ENCODE peak calls at places on chromosomes 7 and 10, in five cellular contexts. Y is astrocyte, B is AG09309, T is brain microvascular endothelial cell, D is A549. G is an unnamed sample.

GRCh38 chr7:112080974-112081373 is 125.2 kb downstream of the DOCK4 start:
- DNase-seq in T (peak; percentile 90), Y (peak; percentile 42), D (peak; percentile 72), B (no peak), G (no peak)

GRCh38 chr7:1607001-1607400 is 37.2 kb upstream of the PSMG3 start:
- DNase-seq in T (no peak), D (no peak), B (no peak), Y (no peak), G (no peak)

GRCh38 chr7:22582860-22583640 is 83.1 kb upstream of the STEAP1B start:
- DNase-seq in Y (peak; percentile 95), D (peak; percentile 86), T (peak; percentile 64), B (peak; percentile 80), G (no peak)

GRCh38 chr7:29346574-29346973 is 152.0 kb downstream of the CHN2 start:
- DNase-seq in T (no peak), B (no peak), Y (no peak), D (no peak), G (no peak)

GRCh38 chr10:15333909-15334649 is 37.0 kb downstream of the FAM171A1 start:
- DNase-seq in Y (peak; percentile 62), D (peak; percentile 11), B (no peak), T (no peak), G (no peak)

GRCh38 chr7:151432658-151433521 is 7.1 kb downstream of the CRYGN start:
- DNase-seq in D (no peak), B (no peak), Y (no peak), T (no peak), G (no peak)

GRCh38 chr7:144069511-144069910 is at the start of gene OR2A25:
- DNase-seq in T (no peak), B (no peak), D (no peak), Y (no peak), G (no peak)

GRCh38 chr10:77821551-77821950 is 105.0 kb downstream of the DLG5 start:
- DNase-seq in D (no peak), B (no peak), Y (no peak), T (no peak), G (no peak)

GRCh38 chr10:132299381-132300336 is 8.1 kb downstream of the STK32C start:
- DNase-seq in Y (no peak), D (no peak), T (no peak), B (no peak), G (no peak)

GRCh38 chr10:52483587-52483986 is 169.5 kb downstream of the DKK1 start:
- DNase-seq in B (no peak), T (no peak), D (no peak), Y (no peak), G (no peak)

GRCh38 chr7:107659666-107660065 is 962 bp upstream of the SLC26A4 start:
- DNase-seq in B (peak; percentile 67), Y (peak; percentile 78), T (peak; percentile 77), D (peak; percentile 13), G (no peak)

GRCh38 chr10:51198170-51198569 is 123.9 kb downstream of the PRKG1 start:
- DNase-seq in B (peak; percentile 8), Y (no peak), D (no peak), T (no peak), G (no peak)

GRCh38 chr7:139772115-139772514 is 5.7 kb downstream of the HIPK2 start:
- DNase-seq in B (no peak), D (no peak), Y (no peak), T (no peak), G (no peak)

GRCh38 chr7:139774376-139774775 is 3.4 kb downstream of the HIPK2 start:
- DNase-seq in Y (peak; percentile 92), T (peak; percentile 81), B (peak; percentile 55), D (no peak), G (no peak)

GRCh38 chr7:139773372-139773771 is 4.4 kb downstream of the HIPK2 start:
- DNase-seq in B (no peak), T (no peak), D (no peak), Y (no peak), G (no peak)

GRCh38 chr7:139771001-139771956 is 6.5 kb downstream of the HIPK2 start:
- DNase-seq in B (peak; percentile 28), T (peak; percentile 93), D (peak; percentile 50), Y (peak; percentile 89), G (no peak)

DNA sequence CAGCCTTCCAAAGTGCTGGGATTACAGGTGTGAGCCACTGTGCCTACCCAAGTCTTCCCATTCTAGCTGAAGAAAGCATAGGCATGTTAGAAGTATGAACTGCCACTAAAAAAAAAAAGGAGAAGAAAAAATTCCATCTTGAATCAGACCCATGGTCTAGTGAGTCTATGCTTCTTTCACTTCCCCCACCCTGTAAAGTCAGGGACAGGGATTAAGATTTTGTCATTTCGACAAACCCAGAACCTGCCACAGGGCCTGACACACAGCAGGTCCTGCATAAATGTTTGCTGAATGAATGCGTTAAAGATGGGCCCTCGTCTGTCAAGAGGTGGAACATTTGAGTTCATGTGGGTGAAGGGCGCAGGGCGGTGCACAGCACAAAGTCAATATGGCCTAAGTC is 5.0 kb downstream of the HIPK2 start:
- DNase-seq in B (no peak), Y (no peak), D (no peak), T (no peak), G (no peak)
- TF ChIP-seq CTCF in B (no peak), Y (no peak), D (no peak), T (no peak), G (no peak)

GRCh38 chr10:33376976-33377657 is 42.6 kb upstream of the NRP1 start:
- DNase-seq in D (peak; percentile 5), T (peak; percentile 21), B (no peak), Y (peak; percentile 83), G (no peak)
- H3K4me3 ChIP-seq in D (no peak overlapping the region), T (peak overlapping the region; percentile 6), B (peak overlapping the region; percentile 7), Y (peak overlapping the region; percentile 51), G (no peak overlapping the region)

GRCh38 chr10:114239994-114240345 is 916 bp downstream of the VWA2 start:
- DNase-seq in D (no peak), B (no peak), Y (no peak), T (no peak), G (no peak)

GRCh38 chr10:114243661-114244060 is 4.6 kb downstream of the VWA2 start:
- DNase-seq in D (no peak), Y (no peak), B (no peak), T (no peak), G (no peak)

GRCh38 chr10:114244126-114244525 is 5.1 kb downstream of the VWA2 start:
- DNase-seq in T (no peak), D (no peak), B (no peak), Y (no peak), G (no peak)

GRCh38 chr10:114242235-114242634 is 3.2 kb downstream of the VWA2 start:
- DNase-seq in Y (no peak), D (no peak), B (no peak), T (no peak), G (no peak)

GRCh38 chr10:114239117-114239993 is at the start of gene VWA2:
- DNase-seq in Y (no peak), B (no peak), D (peak; percentile 22), T (no peak), G (peak; percentile 39)
- TF ChIP-seq CTCF in Y (no peak), B (no peak), D (no peak), T (no peak), G (peak; percentile 34)

GRCh38 chr10:88042162-88043100 is 179.0 kb downstream of the PTEN start:
- DNase-seq in Y (peak; percentile 83), B (peak; percentile 62), T (peak; percentile 23), D (no peak), G (peak; percentile 59)
- H3K4me3 ChIP-seq in Y (no peak overlapping the region), B (no peak overlapping the region), T (no peak overlapping the region), D (no peak overlapping the region), G (no peak overlapping the region)

DNA sequence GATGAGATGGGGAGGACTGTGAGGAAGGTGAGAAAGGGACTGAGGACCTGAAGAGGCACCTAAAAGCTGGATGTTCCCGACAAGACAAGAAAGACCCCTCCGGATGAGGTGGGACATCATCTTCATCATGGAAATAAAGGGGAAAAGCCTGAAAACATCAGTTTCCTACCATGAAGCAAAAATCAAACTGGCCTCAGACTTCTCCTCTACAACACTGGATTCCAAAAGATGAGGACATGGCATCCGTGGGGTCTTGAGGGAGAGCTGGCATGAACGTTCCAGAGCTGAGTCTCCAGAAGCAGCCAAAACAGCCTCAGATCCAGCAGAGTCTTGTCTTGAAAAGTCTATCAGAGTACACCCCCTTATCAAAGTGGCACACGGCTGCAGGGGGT is 44.5 kb downstream of the DIP2C start:
- DNase-seq in Y (no peak), D (no peak), T (no peak), B (no peak), G (no peak)
- TF ChIP-seq CTCF in Y (no peak), D (no peak), T (no peak), B (no peak), G (no peak)

G was measured in WERI-Rb-1.